ENCODE peak calls at places on chromosomes 11 and 22, in four cellular contexts. S is tibial nerve, J is lower leg skin, H is NB4. R is an unnamed sample.

GRCh38 chr11:111416231-111416960 is 37.3 kb upstream of the POU2AF1 start:
- DNase-seq in S (no peak), J (peak; percentile 36), H (no peak), R (no peak)

GRCh38 chr22:30314918-30315317 is 11.8 kb downstream of the TBC1D10A start:
- DNase-seq in S (no peak), J (no peak), H (no peak), R (no peak)

GRCh38 chr11:110196241-110196754 is 100.1 kb downstream of the RDX start:
- DNase-seq in S (no peak), J (peak; percentile 48), H (no peak), R (no peak)

GRCh38 chr22:41382098-41382578 is 396 bp downstream of the TEF start:
- DNase-seq in S (peak; percentile 72), J (peak; percentile 96), H (no peak), R (peak; percentile 75)

GRCh38 chr11:19651654-19652053 is 61.0 kb upstream of the NAV2 start:
- DNase-seq in S (no peak), J (peak; percentile 20), H (no peak), R (no peak)

GRCh38 chr11:110153474-110153873 is 60.3 kb downstream of the ZC3H12C start:
- DNase-seq in S (no peak), J (no peak), H (no peak), R (no peak)

GRCh38 chr11:111355956-111356659 is 23.0 kb downstream of the POU2AF1 start:
- DNase-seq in S (no peak), J (peak; percentile 10), H (no peak), R (no peak)

GRCh38 chr11:67071420-67072284 is 15.0 kb downstream of the RHOD start:
- DNase-seq in S (peak; percentile 74), J (peak; percentile 92), H (peak; percentile 82), R (peak; percentile 74)

GRCh38 chr11:108965602-108966001 is 300.7 kb downstream of the DDX10 start:
- DNase-seq in S (no peak), J (no peak), H (peak; percentile 85), R (no peak)

GRCh38 chr11:100851584-100852152 is 164.6 kb downstream of the ARHGAP42 start:
- DNase-seq in S (no peak), J (no peak), H (no peak), R (no peak)

GRCh38 chr11:100740440-100740839 is 53.4 kb downstream of the ARHGAP42 start:
- DNase-seq in S (no peak), J (no peak), H (no peak), R (no peak)

GRCh38 chr11:134580635-134581025 is 168.6 kb upstream of the B3GAT1 start:
- DNase-seq in S (no peak), J (no peak), H (no peak), R (no peak)

GRCh38 chr11:65852508-65853248 is 5.3 kb downstream of the CFL1 start:
- DNase-seq in S (no peak), J (no peak), H (no peak), R (no peak)

GRCh38 chr11:62552465-62552782 is 5.8 kb upstream of the AHNAK start:
- DNase-seq in S (no peak), J (no peak), H (no peak), R (no peak)

GRCh38 chr22:28813772-28814518 is 13.6 kb upstream of the XBP1 start:
- DNase-seq in S (peak; percentile 39), J (no peak), H (peak; percentile 91), R (no peak)

GRCh38 chr11:47186937-47187681 is 875 bp upstream of the PACSIN3 start:
- DNase-seq in S (peak; percentile 54), J (no peak), H (peak; percentile 80), R (peak; percentile 28)
- TF ChIP-seq POLR2A in S (peak; percentile 51), J (no peak), H (no peak), R (no peak)

GRCh38 chr11:68751331-68751856 is at the start of gene TESMIN:
- DNase-seq in S (peak; percentile 74), J (peak; percentile 96), H (peak; percentile 93), R (peak; percentile 95)
- TF ChIP-seq POLR2A in S (no peak), J (no peak), H (peak; percentile 76), R (no peak)

GRCh38 chr11:33161120-33162005 is at the start of gene CSTF3:
- DNase-seq in S (peak; percentile 100), J (peak; percentile 100), H (peak; percentile 98), R (peak; percentile 98)
- TF ChIP-seq POLR2A in S (peak; percentile 80), J (no peak), H (peak; percentile 71), R (peak; percentile 89)

GRCh38 chr22:46753761-46754109 is 8.7 kb upstream of the TBC1D22A start:
- DNase-seq in S (no peak), J (no peak), H (no peak), R (no peak)

GRCh38 chr22:46753360-46753759 is 9.1 kb upstream of the TBC1D22A start:
- DNase-seq in S (no peak), J (no peak), H (no peak), R (no peak)

GRCh38 chr22:46752911-46753310 is 9.5 kb upstream of the TBC1D22A start:
- DNase-seq in S (no peak), J (no peak), H (no peak), R (no peak)

GRCh38 chr22:46750861-46751260 is 11.6 kb upstream of the TBC1D22A start:
- DNase-seq in S (no peak), J (no peak), H (no peak), R (no peak)

DNA sequence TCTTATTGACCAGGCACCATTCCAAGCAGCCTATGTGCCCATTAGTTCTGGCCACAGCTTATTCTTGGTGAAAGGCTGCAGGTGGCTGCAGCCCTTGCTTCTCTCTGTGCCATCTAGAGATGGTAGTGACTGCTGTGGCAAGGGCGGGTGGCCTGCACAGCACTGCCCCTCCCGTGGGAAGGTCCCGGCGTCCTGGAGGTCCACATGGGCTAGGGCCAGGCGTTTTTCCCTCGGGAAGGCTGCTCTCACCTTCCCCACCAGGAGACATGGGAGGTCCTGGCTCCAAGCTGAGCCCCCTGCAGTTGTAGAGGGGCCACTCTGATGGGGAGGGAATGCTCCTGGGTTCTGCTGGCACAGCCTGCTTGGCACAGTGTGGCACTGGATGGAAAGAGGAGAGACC is 10.2 kb upstream of the TBC1D22A start:
- DNase-seq in S (no peak), J (no peak), H (no peak), R (no peak)
- TF ChIP-seq POLR2A in S (no peak), J (no peak), H (no peak), R (no peak)

GRCh38 chr22:37163618-37164534 is 14.2 kb upstream of the IL2RB start:
- DNase-seq in S (no peak), J (no peak), H (peak; percentile 78), R (no peak)
- TF ChIP-seq POLR2A in S (no peak), J (no peak), H (no peak), R (no peak)

R was measured in erythroblast.